ENCODE peak calls at places on chromosomes 13 and 19, in nine cellular contexts. Y, B, O, L, U, D, G, T and R are unnamed samples.

GRCh38 chr13:59477011-59477410 is 686.7 kb downstream of the DIAPH3 start:
- DNase-seq in Y (no peak), B (no peak), O (no peak), L (no peak), U (no peak), D (no peak), G (no peak), T (no peak), R (no peak)

GRCh38 chr13:94079876-94080275 is 399.6 kb downstream of the DCT start:
- DNase-seq in Y (no peak), B (peak; percentile 51), O (no peak), L (peak; percentile 54), U (no peak), D (no peak), G (no peak), T (no peak), R (no peak)

GRCh38 chr13:26985285-26985878 is 186.2 kb downstream of the USP12 start:
- DNase-seq in Y (peak; percentile 87), B (peak; percentile 52), O (peak; percentile 79), L (peak; percentile 80), U (no peak), D (peak; percentile 43), G (no peak), T (peak; percentile 52), R (peak; percentile 44)

GRCh38 chr19:16091546-16092475 is 15.5 kb downstream of the TPM4 start:
- DNase-seq in Y (no peak), B (no peak), O (no peak), L (no peak), U (no peak), D (no peak), G (no peak), T (no peak), R (no peak)

GRCh38 chr13:36673838-36674326 is at the start of gene SERTM1:
- DNase-seq in Y (peak; percentile 94), B (peak; percentile 42), O (peak; percentile 82), L (no peak), U (peak; percentile 86), D (no peak), G (no peak), T (no peak), R (no peak)

GRCh38 chr13:99860736-99861135 is 110.8 kb downstream of the ZIC5 start:
- DNase-seq in Y (peak; percentile 89), B (no peak), O (no peak), L (no peak), U (no peak), D (no peak), G (no peak), T (no peak), R (no peak)

GRCh38 chr13:106548064-106548696 is 12.7 kb upstream of the EFNB2 start:
- DNase-seq in Y (no peak), B (no peak), O (no peak), L (peak; percentile 78), U (no peak), D (no peak), G (no peak), T (no peak), R (no peak)

GRCh38 chr19:38045554-38046253 is 138.7 kb downstream of the SIPA1L3 start:
- DNase-seq in Y (no peak), B (no peak), O (no peak), L (no peak), U (no peak), D (no peak), G (no peak), T (no peak), R (no peak)

GRCh38 chr19:39212377-39212742 is 8.3 kb upstream of the SYCN start:
- DNase-seq in Y (peak; percentile 71), B (no peak), O (no peak), L (no peak), U (no peak), D (peak; percentile 28), G (no peak), T (no peak), R (peak; percentile 30)

GRCh38 chr13:24614306-24615080 is 65.7 kb upstream of the ATP12A start:
- DNase-seq in Y (no peak), B (no peak), O (no peak), L (no peak), U (peak; percentile 46), D (no peak), G (no peak), T (no peak), R (no peak)

GRCh38 chr13:52034616-52035226 is 10.2 kb downstream of the UTP14C start:
- DNase-seq in Y (no peak), B (no peak), O (no peak), L (peak; percentile 20), U (no peak), D (no peak), G (no peak), T (no peak), R (no peak)

GRCh38 chr13:98892821-98893220 is 85.0 kb downstream of the DOCK9 start:
- DNase-seq in Y (peak; percentile 23), B (no peak), O (no peak), L (no peak), U (no peak), D (no peak), G (no peak), T (no peak), R (no peak)

GRCh38 chr13:95787356-95788099 is 110.6 kb downstream of the DNAJC3 start:
- DNase-seq in Y (no peak), B (no peak), O (no peak), L (peak; percentile 21), U (no peak), D (no peak), G (no peak), T (no peak), R (no peak)

GRCh38 chr19:2495651-2496316 is 19.9 kb downstream of the GADD45B start:
- DNase-seq in Y (no peak), B (no peak), O (peak; percentile 88), L (no peak), U (no peak), D (no peak), G (no peak), T (peak; percentile 30), R (no peak)

GRCh38 chr13:69935043-69935442 is 172.6 kb upstream of the ATXN8OS start:
- DNase-seq in Y (no peak), B (no peak), O (no peak), L (no peak), U (no peak), D (no peak), G (no peak), T (no peak), R (no peak)

GRCh38 chr19:14149509-14149994 is 13.2 kb upstream of the ASF1B start:
- DNase-seq in Y (no peak), B (no peak), O (no peak), L (no peak), U (peak; percentile 94), D (peak; percentile 13), G (no peak), T (peak; percentile 83), R (peak; percentile 53)

DNA sequence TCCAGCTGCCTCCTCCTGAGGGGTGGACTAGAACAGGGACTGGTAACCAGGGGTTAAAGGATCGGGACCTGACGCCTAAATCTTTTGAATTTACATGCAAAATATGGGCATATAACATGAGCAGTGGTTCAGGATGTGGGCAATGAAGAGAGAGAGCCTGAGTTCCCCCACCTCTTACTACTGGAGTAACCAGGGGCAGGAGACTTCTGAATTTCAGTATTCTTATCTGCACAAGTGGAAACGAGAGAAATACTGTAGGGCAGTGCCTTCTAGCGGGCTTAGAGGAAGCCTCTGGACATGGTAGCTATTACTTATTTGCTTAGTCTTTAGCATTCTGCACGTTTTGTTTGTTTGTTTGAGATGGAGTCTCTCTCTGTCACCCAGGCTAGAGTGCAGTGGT is 26.3 kb downstream of the BCAT2 start:
- DNase-seq in Y (no peak), B (no peak), O (peak; percentile 25), L (no peak), U (no peak), D (no peak), G (no peak), T (no peak), R (no peak)
- TF ChIP-seq CTCF in Y (no peak), B (no peak), O (peak; percentile 31), L (peak; percentile 14), U (no peak), D (no peak), G (no peak), T (no peak), R (no peak)

GRCh38 chr13:114062341-114062740 is 70.1 kb downstream of the RASA3 start:
- DNase-seq in Y (no peak), B (no peak), O (no peak), L (no peak), U (no peak), D (no peak), G (no peak), T (no peak), R (no peak)
- H3K27ac ChIP-seq in Y (no peak overlapping the region), B (no peak overlapping the region), O (no peak overlapping the region), L (peak overlapping the region; percentile 71), U (peak overlapping the region; percentile 9), D (no peak overlapping the region), G (peak overlapping the region; percentile 99), T (peak overlapping the region; percentile 57), R (no peak overlapping the region)

DNA sequence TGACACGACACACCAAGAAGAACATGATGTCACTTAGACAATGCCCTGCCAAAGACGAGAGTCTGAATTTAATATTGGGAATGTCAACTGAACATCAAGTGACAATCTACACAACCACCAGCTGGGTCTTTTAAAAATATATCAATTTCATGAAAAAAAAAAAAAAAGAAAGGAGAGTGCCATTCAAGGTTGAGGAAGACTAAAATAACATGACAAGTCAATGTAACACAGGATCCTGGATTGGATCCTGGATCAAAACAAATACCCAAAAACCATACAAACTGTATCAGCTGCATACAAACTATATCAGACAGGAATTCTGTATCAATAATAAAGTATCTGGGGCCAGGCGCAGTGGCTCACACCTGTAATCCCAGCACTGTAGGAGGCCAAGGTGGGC is 4.7 kb downstream of the ZNF329 start:
- DNase-seq in Y (no peak), B (no peak), O (no peak), L (no peak), U (no peak), D (no peak), G (no peak), T (no peak), R (no peak)
- H3K9me3 ChIP-seq in Y (peaks cover 29% of the 10 kb centered on the region), B (peaks cover 27% of the 10 kb centered on the region), O (peaks cover 10% of the 10 kb centered on the region), L (peaks cover 52% of the 10 kb centered on the region), U (peaks cover 85% of the 10 kb centered on the region), D (peaks cover 18% of the 10 kb centered on the region), G (peaks cover 53% of the 10 kb centered on the region), T (peaks cover 68% of the 10 kb centered on the region), R (peaks cover 35% of the 10 kb centered on the region)

GRCh38 chr13:47930649-47931165 is 70.4 kb downstream of the SUCLA2 start:
- DNase-seq in Y (no peak), B (no peak), O (no peak), L (no peak), U (no peak), D (no peak), G (no peak), T (no peak), R (no peak)

GRCh38 chr13:47934371-47934770 is 66.7 kb downstream of the SUCLA2 start:
- DNase-seq in Y (no peak), B (peak; percentile 53), O (no peak), L (no peak), U (no peak), D (no peak), G (no peak), T (no peak), R (no peak)

GRCh38 chr13:47929156-47929555 is 71.9 kb downstream of the SUCLA2 start:
- DNase-seq in Y (no peak), B (peak; percentile 14), O (no peak), L (peak; percentile 24), U (no peak), D (no peak), G (no peak), T (no peak), R (no peak)

GRCh38 chr13:47932953-47933687 is 68.0 kb downstream of the SUCLA2 start:
- DNase-seq in Y (peak; percentile 29), B (no peak), O (no peak), L (no peak), U (no peak), D (no peak), G (no peak), T (no peak), R (no peak)

GRCh38 chr13:47933688-47934011 is 67.4 kb downstream of the SUCLA2 start:
- DNase-seq in Y (no peak), B (peak; percentile 36), O (no peak), L (peak; percentile 17), U (no peak), D (no peak), G (no peak), T (no peak), R (no peak)
- TF ChIP-seq CTCF in Y (no peak), B (no peak), O (no peak), L (no peak), U (no peak), D (no peak), G (no peak), T (no peak), R (no peak)